ENCODE peak calls at places on chromosomes 6 and 20, in six cellular contexts. Z is psoas muscle, C is mucosa of descending colon, F is lung, O is endothelial cell of umbilical vein, J is spleen. G is an unnamed sample.
A peak's percentile ranks its signal among the peaks of the same experiment; 100 is the strongest.

GRCh38 chr6:131954775-131955107 is 3.6 kb upstream of the CCN2 start:
- DNase-seq in J (no peak), F (peak; percentile 80), Z (no peak), O (peak; percentile 98), C (peak; percentile 61), G (no peak)

GRCh38 chr6:39873439-39873838 is 60.8 kb downstream of the MOCS1 start:
- DNase-seq in Z (no peak), O (no peak), J (no peak), C (no peak), F (no peak), G (no peak)

GRCh38 chr6:69555239-69555638 is 241.6 kb downstream of the LMBRD1 start:
- DNase-seq in F (no peak), Z (no peak), J (no peak), O (no peak), C (no peak), G (no peak)

GRCh38 chr20:60680554-60680953 is 571.5 kb upstream of the CDH4 start:
- DNase-seq in C (no peak), O (no peak), F (no peak), J (no peak), Z (no peak), G (no peak)

GRCh38 chr20:49308875-49309274 is 31.0 kb upstream of the ZNFX1 start:
- DNase-seq in O (no peak), Z (no peak), C (no peak), F (no peak), J (no peak), G (no peak)

GRCh38 chr6:117270960-117271507 is 5.7 kb downstream of the VGLL2 start:
- DNase-seq in O (no peak), Z (no peak), J (no peak), C (no peak), F (no peak), G (no peak)

GRCh38 chr6:86529635-86530034 is 407.7 kb upstream of the HTR1E start:
- DNase-seq in O (no peak), C (no peak), J (no peak), Z (no peak), F (no peak), G (no peak)

GRCh38 chr6:102763886-102764285 is 1370.4 kb downstream of the GRIK2 start:
- DNase-seq in J (no peak), O (no peak), C (no peak), Z (no peak), F (no peak), G (no peak)

GRCh38 chr20:9615766-9616454 is 101.5 kb downstream of the LAMP5 start:
- DNase-seq in O (no peak), F (no peak), C (no peak), Z (no peak), J (no peak), G (no peak)

GRCh38 chr6:35218021-35218420 is 4.3 kb downstream of the SCUBE3 start:
- DNase-seq in F (no peak), O (peak; percentile 19), Z (no peak), C (no peak), J (no peak), G (no peak)

GRCh38 chr6:132964101-132964867 is 149.9 kb downstream of the RPS12 start:
- DNase-seq in Z (no peak), F (no peak), J (no peak), C (no peak), O (peak; percentile 97), G (no peak)

GRCh38 chr6:44549516-44549915 is 162.0 kb downstream of the CDC5L start:
- DNase-seq in J (no peak), O (no peak), F (no peak), C (no peak), Z (no peak), G (no peak)

GRCh38 chr20:49029203-49029602 is 16.9 kb upstream of the CSE1L start:
- DNase-seq in Z (no peak), J (no peak), O (no peak), C (no peak), F (no peak), G (no peak)

GRCh38 chr6:42394881-42395620 is 56.7 kb downstream of the TRERF1 start:
- DNase-seq in Z (no peak), O (no peak), C (no peak), F (no peak), J (peak; percentile 83), G (no peak)

GRCh38 chr6:155442562-155442961 is 13.1 kb downstream of the NOX3 start:
- DNase-seq in J (no peak), C (no peak), F (no peak), O (no peak), Z (no peak), G (no peak)

GRCh38 chr6:10578718-10579117 is 57.6 kb downstream of the GCNT2 start:
- DNase-seq in O (no peak), J (no peak), C (no peak), F (no peak), Z (no peak), G (no peak)

GRCh38 chr6:31173406-31173805 is 2.9 kb upstream of the POU5F1 start:
- DNase-seq in O (no peak), Z (no peak), C (no peak), J (no peak), F (no peak), G (no peak)

GRCh38 chr6:17938885-17939284 is 48.5 kb downstream of the KIF13A start:
- DNase-seq in O (no peak), J (no peak), C (no peak), Z (no peak), F (no peak), G (no peak)

GRCh38 chr6:137768935-137769334 is 98.1 kb upstream of the TNFAIP3 start:
- DNase-seq in F (no peak), C (no peak), Z (no peak), O (no peak), J (no peak), G (no peak)

GRCh38 chr6:132832891-132833290 is 18.5 kb downstream of the RPS12 start:
- DNase-seq in C (no peak), Z (no peak), O (no peak), J (no peak), F (no peak), G (no peak)

GRCh38 chr6:155093430-155093829 is 98.3 kb downstream of the TIAM2 start:
- DNase-seq in J (no peak), O (no peak), F (no peak), C (no peak), Z (no peak), G (peak; percentile 68)

GRCh38 chr6:113754291-113754690 is 102.9 kb upstream of the MARCKS start:
- DNase-seq in J (no peak), F (no peak), Z (no peak), C (no peak), O (no peak), G (no peak)

GRCh38 chr20:58652606-58653303 is 1.7 kb downstream of the STX16 start:
- DNase-seq in J (no peak), Z (no peak), O (peak; percentile 44), F (no peak), C (no peak), G (no peak)
- H3K4me1 ChIP-seq in J (peaks cover 68% of the 10 kb centered on the region), Z (peaks cover 51% of the 10 kb centered on the region), O (peaks cover 44% of the 10 kb centered on the region), F (peaks cover 13% of the 10 kb centered on the region), C (peaks cover 18% of the 10 kb centered on the region), G (peaks cover 49% of the 10 kb centered on the region)

GRCh38 chr6:150182460-150183078 is 39.7 kb downstream of the PPP1R14C start:
- DNase-seq in F (no peak), O (no peak), Z (no peak), J (no peak), C (no peak), G (no peak)

GRCh38 chr6:150185697-150186096 is 42.9 kb downstream of the PPP1R14C start:
- DNase-seq in O (no peak), Z (no peak), J (no peak), F (no peak), C (peak; percentile 75), G (no peak)

GRCh38 chr6:150183105-150183504 is 40.3 kb downstream of the PPP1R14C start:
- DNase-seq in J (no peak), Z (no peak), O (no peak), C (no peak), F (no peak), G (no peak)

GRCh38 chr6:150184850-150185480 is 42.1 kb downstream of the PPP1R14C start:
- DNase-seq in J (no peak), C (no peak), Z (no peak), O (no peak), F (no peak), G (no peak)

GRCh38 chr6:150183966-150184365 is 41.1 kb downstream of the PPP1R14C start:
- DNase-seq in O (no peak), C (no peak), J (no peak), F (no peak), Z (no peak), G (no peak)
- H3K4me3 ChIP-seq in O (no peak overlapping the region), C (no peak overlapping the region), J (no peak overlapping the region), F (no peak overlapping the region), Z (no peak overlapping the region), G (no peak overlapping the region)

GRCh38 chr20:59678951-59679350 is 74.6 kb downstream of the PHACTR3 start:
- DNase-seq in Z (no peak), O (no peak), J (no peak), F (no peak), C (no peak), G (no peak)
- H3K4me1 ChIP-seq in Z (no peaks in the 10 kb centered on the region), O (no peaks in the 10 kb centered on the region), J (no peaks in the 10 kb centered on the region), F (no peaks in the 10 kb centered on the region), C (no peaks in the 10 kb centered on the region), G (no peaks in the 10 kb centered on the region)

GRCh38 chr6:29014729-29015608 is 9.9 kb upstream of the ZNF311 start:
- DNase-seq in Z (no peak), J (no peak), C (no peak), F (no peak), O (no peak), G (no peak)
- H3K4me3 ChIP-seq in Z (peak overlapping the region; percentile 16), J (no peak overlapping the region), C (no peak overlapping the region), F (no peak overlapping the region), O (no peak overlapping the region), G (no peak overlapping the region)

GRCh38 chr20:34874094-34874654 is 1.5 kb upstream of the GGT7 start:
- DNase-seq in J (no peak), C (peak; percentile 78), Z (peak; percentile 63), O (peak; percentile 90), F (peak; percentile 83), G (peak; percentile 13)
- H3K4me1 ChIP-seq in J (peaks cover 74% of the 10 kb centered on the region), C (peaks cover 30% of the 10 kb centered on the region), Z (peaks cover 22% of the 10 kb centered on the region), O (peaks cover 12% of the 10 kb centered on the region), F (no peaks in the 10 kb centered on the region), G (peaks cover 55% of the 10 kb centered on the region)

DNA sequence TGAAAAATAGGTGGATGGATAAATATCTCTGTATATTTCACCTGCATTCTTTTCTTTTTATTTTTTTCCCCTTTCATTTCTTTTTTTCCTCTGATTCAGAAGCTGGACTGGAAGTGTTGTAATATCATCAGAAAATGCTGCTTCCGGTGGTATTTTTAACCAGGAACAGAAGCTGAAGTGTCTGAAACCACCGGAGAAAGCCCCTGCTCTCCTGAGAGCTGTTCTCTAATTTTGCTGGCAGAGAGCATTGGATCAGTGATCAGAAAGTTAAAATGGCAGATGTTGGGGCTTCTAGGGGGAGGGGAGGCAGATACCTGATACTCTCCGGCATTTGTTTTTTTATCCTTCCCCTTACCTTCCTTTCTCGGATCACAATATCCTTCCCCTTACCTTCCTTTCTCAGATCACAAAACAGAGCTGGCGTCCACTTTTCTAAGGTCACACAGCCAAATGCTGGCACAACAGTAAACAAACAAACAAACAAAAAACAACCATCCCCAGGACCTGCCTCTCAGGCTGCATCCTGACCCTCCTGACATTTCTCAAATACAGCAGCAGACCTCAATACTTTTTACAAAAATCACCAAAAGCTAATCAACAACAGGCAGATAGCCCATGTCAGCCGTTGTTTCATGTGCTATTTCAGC is 143.2 kb upstream of the ZNF217 start:
- DNase-seq in Z (no peak), C (no peak), J (no peak), F (no peak), O (peak; percentile 14), G (no peak)
- H3K4me3 ChIP-seq in Z (peak overlapping the region; percentile 12), C (no peak overlapping the region), J (no peak overlapping the region), F (no peak overlapping the region), O (peak overlapping the region; percentile 8), G (no peak overlapping the region)